ENCODE peak calls at places on chromosomes 12 and 14, in eight cellular contexts. J is CD8-positive, alpha-beta T cell; S is pancreas; L is spleen; D is stomach; R is HepG2; Q is tibial nerve; G is Peyer's patch. X is an unnamed sample. For H3K4me1, the result is how much of the 10 kb centered on the place peaks cover.

GRCh38 chr14:42911642-42912041 is 1305.0 kb downstream of the LRFN5 start:
- DNase-seq in J (no peak), L (no peak), Q (no peak), D (no peak), G (no peak), R (no peak), S (no peak), X (no peak)

GRCh38 chr12:92030618-92031017 is 115.0 kb downstream of the BTG1 start:
- DNase-seq in J (peak), R (no peak), S (no peak), G (no peak), Q (peak), L (peak), D (peak), X (no peak)

GRCh38 chr14:39267592-39268112 is 33.9 kb downstream of the MIA2 start:
- DNase-seq in J (no peak), R (peak), S (no peak), D (no peak), G (no peak), Q (peak), L (no peak), X (no peak)

GRCh38 chr14:104130974-104131651 is 7.3 kb upstream of the KIF26A start:
- DNase-seq in G (peak), S (peak), J (no peak), D (peak), L (peak), Q (no peak), R (peak), X (peak)

GRCh38 chr14:74917646-74918081 is 5.4 kb downstream of the RPS6KL1 start:
- DNase-seq in G (no peak), R (no peak), Q (peak), D (no peak), S (no peak), L (no peak), J (no peak), X (no peak)

GRCh38 chr12:108514468-108514972 is 557 bp upstream of the FICD start:
- DNase-seq in Q (no peak), S (no peak), L (no peak), J (no peak), D (no peak), G (no peak), R (no peak), X (no peak)

GRCh38 chr14:92553456-92553855 is 39.9 kb downstream of the RIN3 start:
- DNase-seq in G (peak), R (no peak), Q (no peak), L (no peak), D (no peak), J (no peak), S (no peak), X (peak)

GRCh38 chr12:100404769-100405407 is 48.0 kb downstream of the SLC17A8 start:
- DNase-seq in R (peak), L (no peak), G (no peak), S (peak), Q (no peak), D (peak), J (no peak), X (peak)

GRCh38 chr14:65334765-65335411 is 77.6 kb upstream of the FUT8 start:
- DNase-seq in R (no peak), S (no peak), G (peak), L (no peak), J (no peak), Q (no peak), D (peak), X (peak)

GRCh38 chr12:32595251-32595650 is 83.8 kb upstream of the DNM1L start:
- DNase-seq in J (no peak), L (no peak), D (no peak), R (no peak), Q (no peak), S (no peak), G (no peak), X (no peak)

GRCh38 chr14:73943083-73943482 is 6.8 kb downstream of the FAM161B start:
- DNase-seq in D (no peak), R (peak), J (no peak), S (no peak), L (no peak), G (no peak), Q (peak), X (no peak)

GRCh38 chr12:123983822-123984485 is 10.9 kb downstream of the ZNF664 start:
- DNase-seq in L (no peak), D (peak), R (peak), J (peak), S (no peak), G (peak), Q (peak), X (peak)

GRCh38 chr12:153080-153746 is 60.7 kb downstream of the SLC6A12 start:
- DNase-seq in Q (peak), S (peak), J (peak), L (peak), D (peak), G (peak), R (peak), X (peak)

GRCh38 chr12:53860426-53861223 is 78.0 kb upstream of the HOXC13 start:
- DNase-seq in S (no peak), D (no peak), G (no peak), R (no peak), Q (no peak), J (no peak), L (no peak), X (no peak)

GRCh38 chr12:131981388-131981787 is 31.6 kb downstream of the EP400 start:
- DNase-seq in Q (no peak), D (no peak), R (no peak), L (no peak), J (no peak), S (no peak), G (no peak), X (peak)

GRCh38 chr12:117228239-117228638 is 38.0 kb upstream of the FBXO21 start:
- DNase-seq in Q (no peak), J (no peak), D (no peak), R (no peak), S (no peak), L (no peak), G (no peak), X (no peak)

GRCh38 chr14:45287609-45288008 is 34.6 kb upstream of the MIS18BP1 start:
- DNase-seq in G (no peak), J (no peak), Q (no peak), S (no peak), R (no peak), D (no peak), L (no peak), X (no peak)
- TF ChIP-seq CTCF in G (no peak), J (no peak), Q (no peak), S (no peak), R (no peak), D (no peak), L (no peak), X (peak)

GRCh38 chr14:88553886-88554457 is 835 bp downstream of the PTPN21 start:
- DNase-seq in J (no peak), D (no peak), Q (no peak), R (no peak), G (no peak), S (no peak), L (no peak), X (no peak)

GRCh38 chr14:88556581-88556980 is 1.8 kb upstream of the PTPN21 start:
- DNase-seq in L (no peak), J (no peak), Q (no peak), D (no peak), G (no peak), S (no peak), R (no peak), X (peak)

GRCh38 chr14:88552859-88553258 is 1.9 kb downstream of the PTPN21 start:
- DNase-seq in J (no peak), Q (no peak), G (no peak), L (no peak), D (no peak), S (no peak), R (peak), X (no peak)

GRCh38 chr14:88551936-88552565 is 2.8 kb downstream of the PTPN21 start:
- DNase-seq in S (peak), J (no peak), D (no peak), L (no peak), R (no peak), Q (peak), G (peak), X (peak)

DNA sequence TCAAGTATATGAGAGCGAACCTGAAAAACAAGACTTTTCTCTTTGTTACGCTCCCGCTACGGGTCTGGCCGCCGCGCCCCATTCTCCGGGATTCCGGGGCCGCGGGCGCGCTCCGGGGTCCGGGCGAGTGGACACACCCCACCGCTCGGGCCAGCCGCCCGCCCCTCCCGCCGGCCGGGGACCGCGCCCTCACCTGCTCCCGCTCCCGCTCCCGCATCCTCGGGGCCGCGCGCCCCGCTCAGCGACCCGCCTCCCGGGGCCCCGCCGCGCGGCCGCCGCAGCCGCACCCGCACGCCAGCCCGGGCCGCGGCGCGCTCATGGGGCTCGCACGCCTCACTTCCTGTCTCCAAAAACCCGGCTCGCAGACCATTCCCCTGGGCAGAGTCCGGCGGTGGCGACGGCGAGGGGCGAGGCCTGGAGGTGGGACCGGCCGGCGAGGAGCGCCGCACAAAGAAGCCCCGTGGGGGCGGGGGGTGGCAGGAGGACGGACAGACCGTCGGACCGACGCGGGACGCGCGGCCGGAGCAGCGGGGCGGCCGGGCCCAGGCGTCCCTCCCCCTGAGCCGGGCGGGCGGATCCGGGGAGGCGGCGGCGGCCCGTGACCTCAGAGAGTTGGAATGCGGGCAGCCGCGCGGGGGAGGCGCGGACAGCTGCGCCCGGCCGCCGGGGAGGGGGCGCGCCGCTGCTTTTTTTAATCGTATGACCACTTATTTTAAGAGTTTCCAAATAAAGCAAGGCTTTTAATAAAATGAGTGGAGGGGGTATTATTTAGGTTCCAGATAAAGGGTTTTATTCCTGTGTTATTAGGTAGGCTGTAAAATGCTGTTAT is at the start of gene PTPN21:
- DNase-seq in R (peak), Q (peak), S (peak), D (peak), G (peak), J (no peak), L (peak), X (peak)
- H3K27ac ChIP-seq in R (peak), Q (peak), S (peak), D (peak), G (peak), J (no peak), L (peak), X (peak)

DNA sequence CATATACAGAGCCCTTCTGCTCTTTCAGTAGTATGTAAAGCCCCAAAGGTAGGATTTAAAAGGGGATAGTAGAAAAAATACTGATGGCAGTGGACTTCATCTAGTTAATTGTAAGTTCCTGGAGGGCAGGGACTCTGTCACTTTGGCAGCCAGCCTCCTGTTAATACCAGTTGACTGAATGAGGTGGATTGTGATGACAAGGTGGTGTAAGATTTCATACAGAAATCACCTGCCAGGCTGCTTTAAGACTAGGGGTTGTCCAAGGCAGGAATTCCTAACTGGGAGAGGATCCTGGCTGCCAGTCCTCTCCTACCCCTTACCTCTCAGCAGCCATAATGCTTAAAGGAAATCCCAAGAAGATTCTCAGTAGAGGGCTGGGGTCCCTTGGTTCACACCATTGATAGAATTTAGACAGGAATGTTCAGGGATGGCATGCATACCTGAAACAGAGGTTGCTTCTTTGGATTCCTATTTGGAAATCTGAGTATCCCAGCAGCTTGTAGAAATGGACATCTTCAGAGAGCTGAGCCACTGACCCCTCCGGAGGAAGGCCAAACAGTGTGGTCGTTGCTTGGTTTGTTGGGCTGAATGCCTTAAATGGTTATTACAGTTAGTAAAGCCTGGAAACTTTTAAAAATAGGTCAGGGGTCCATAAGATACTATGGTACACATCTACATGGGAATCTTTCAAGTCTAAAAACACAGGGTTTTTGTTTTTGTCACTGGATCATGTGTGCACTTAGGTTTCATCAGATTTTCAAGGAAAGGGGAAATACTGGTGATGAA is 7.5 kb downstream of the DYRK2 start:
- DNase-seq in Q (no peak), S (no peak), J (no peak), R (no peak), G (no peak), L (no peak), D (no peak), X (no peak)
- H3K4me1 ChIP-seq in Q (under half), S (under half), J (half or more), R (under half), G (under half), L (under half), D (under half), X (under half)

GRCh38 chr12:80064269-80064668 is 35.1 kb upstream of the OTOGL start:
- DNase-seq in S (no peak), L (no peak), D (no peak), R (no peak), G (no peak), J (no peak), Q (no peak), X (no peak)

GRCh38 chr12:80059875-80060274 is 39.5 kb upstream of the OTOGL start:
- DNase-seq in G (no peak), J (no peak), Q (no peak), S (no peak), R (no peak), D (no peak), L (no peak), X (no peak)

GRCh38 chr12:80068173-80068572 is 31.2 kb upstream of the OTOGL start:
- DNase-seq in R (no peak), S (no peak), D (no peak), L (no peak), G (no peak), Q (no peak), J (no peak), X (peak)

DNA sequence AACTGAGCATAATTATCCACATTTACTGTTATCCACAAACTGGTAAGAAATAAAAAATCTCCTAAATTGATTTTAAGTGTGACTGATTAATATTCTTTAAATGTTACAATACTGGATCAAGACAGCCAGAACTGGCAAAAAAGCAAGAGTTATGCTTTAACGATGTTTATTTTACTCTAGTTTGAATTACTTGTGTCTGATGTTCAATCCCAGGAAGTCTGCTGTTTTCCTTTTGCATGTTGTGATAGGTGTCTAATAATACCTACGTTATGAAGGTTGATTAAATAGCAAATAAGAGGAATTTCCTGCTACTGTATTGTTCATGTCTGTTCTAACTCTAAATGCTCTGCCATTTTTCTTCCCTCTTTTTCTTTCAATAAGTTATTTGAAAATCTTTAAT is 34.4 kb upstream of the OTOGL start:
- DNase-seq in D (no peak), Q (no peak), R (no peak), G (no peak), J (no peak), S (no peak), L (no peak), X (no peak)
- TF ChIP-seq CTCF in D (no peak), Q (no peak), R (no peak), G (no peak), J (no peak), S (no peak), L (no peak), X (no peak)

GRCh38 chr12:128817115-128818015 is 6.4 kb downstream of the SLC15A4 start:
- DNase-seq in D (peak), S (no peak), L (peak), R (no peak), Q (no peak), J (no peak), G (no peak), X (no peak)
- H3K27ac ChIP-seq in D (peak), S (peak), L (peak), R (no peak), Q (peak), J (peak), G (peak), X (no peak)

GRCh38 chr12:113351089-113351488 is 7.3 kb upstream of the PLBD2 start:
- DNase-seq in D (no peak), J (no peak), S (no peak), Q (no peak), R (no peak), G (no peak), L (no peak), X (no peak)
- H3K4me1 ChIP-seq in D (under half), J (under half), S (under half), Q (under half), R (under half), G (under half), L (under half), X (under half)

X was measured in endodermal cell.